ENCODE peak calls at places on chromosome 21, in six cellular contexts. Q is AG04450, V is GM12878, B is fibroblast of pulmonary artery, L is mammary epithelial cell, F is ovary. D is an unnamed sample.

GRCh38 chr21:31874817-31875216 is 2.0 kb downstream of the HUNK start:
- DNase-seq in Q (no peak), L (no peak), F (no peak), B (no peak), V (no peak), D (no peak)

GRCh38 chr21:25334046-25334730 is 273.1 kb downstream of the MRPL39 start:
- DNase-seq in Q (no peak), B (no peak), V (no peak), F (no peak), L (no peak), D (no peak)

GRCh38 chr21:32712043-32712442 is 15.8 kb downstream of the SYNJ1 start:
- DNase-seq in V (peak), F (no peak), Q (no peak), B (no peak), L (no peak), D (no peak)

GRCh38 chr21:32569261-32570230 is 15.8 kb downstream of the TCP10L start:
- DNase-seq in L (peak), Q (peak), B (peak), F (peak), V (peak), D (peak)

GRCh38 chr21:19810779-19811178 is 1187.4 kb upstream of the NCAM2 start:
- DNase-seq in F (no peak), L (no peak), Q (no peak), V (no peak), B (peak), D (no peak)

GRCh38 chr21:35349378-35350080 is 300.4 kb upstream of the RUNX1 start:
- DNase-seq in V (no peak), Q (no peak), B (peak), F (no peak), L (no peak), D (peak)

GRCh38 chr21:33478858-33479678 is 706 bp downstream of the TMEM50B start:
- DNase-seq in L (peak), F (peak), B (peak), V (no peak), Q (no peak), D (peak)

GRCh38 chr21:33541756-33542639 is at the start of gene GART:
- DNase-seq in Q (no peak), B (peak), V (peak), F (peak), L (peak), D (peak)

GRCh38 chr21:34544032-34544496 is 32.1 kb upstream of the KCNE1 start:
- DNase-seq in L (peak), F (no peak), Q (no peak), B (peak), V (no peak), D (peak)

GRCh38 chr21:14581902-14582457 is 35.9 kb upstream of the SAMSN1 start:
- DNase-seq in L (no peak), B (no peak), F (no peak), Q (no peak), V (no peak), D (no peak)

GRCh38 chr21:34073749-34074282 is 438 bp downstream of the MRPS6 start:
- DNase-seq in B (peak), L (no peak), V (no peak), F (peak), Q (no peak), D (no peak)

GRCh38 chr21:32653326-32653901 is 41.2 kb upstream of the CFAP298 start:
- DNase-seq in L (peak), V (no peak), Q (no peak), B (peak), F (no peak), D (no peak)

GRCh38 chr21:34808569-34809204 is 139.9 kb downstream of the CLIC6 start:
- DNase-seq in Q (peak), B (peak), L (peak), F (peak), V (no peak), D (peak)

GRCh38 chr21:14751011-14751410 is 204.9 kb upstream of the SAMSN1 start:
- DNase-seq in F (no peak), V (no peak), B (no peak), Q (no peak), L (no peak), D (no peak)

GRCh38 chr21:33042812-33043211 is 17.1 kb downstream of the OLIG2 start:
- DNase-seq in V (no peak), L (peak), F (no peak), Q (peak), B (peak), D (peak)

GRCh38 chr21:25626752-25627151 is 12.3 kb upstream of the JAM2 start:
- DNase-seq in B (peak), V (no peak), Q (no peak), F (no peak), L (no peak), D (no peak)

GRCh38 chr21:26089730-26090129 is 80.8 kb downstream of the APP start:
- DNase-seq in B (no peak), F (no peak), L (no peak), Q (no peak), V (no peak), D (no peak)

GRCh38 chr21:33039542-33039941 is 13.8 kb downstream of the OLIG2 start:
- DNase-seq in F (no peak), B (no peak), V (no peak), L (no peak), Q (no peak), D (no peak)

GRCh38 chr21:35366348-35367085 is 317.4 kb upstream of the RUNX1 start:
- DNase-seq in F (no peak), V (no peak), B (peak), Q (no peak), L (no peak), D (peak)

GRCh38 chr21:35153671-35154070 is 104.6 kb upstream of the RUNX1 start:
- DNase-seq in B (no peak), Q (no peak), L (no peak), V (no peak), F (no peak), D (no peak)

GRCh38 chr21:33443174-33443573 is 36.6 kb downstream of the TMEM50B start:
- DNase-seq in L (no peak), V (no peak), B (no peak), F (no peak), Q (no peak), D (no peak)

GRCh38 chr21:32020551-32020950 is 147.7 kb downstream of the HUNK start:
- DNase-seq in Q (no peak), V (no peak), B (no peak), L (no peak), F (no peak), D (no peak)

GRCh38 chr21:32021319-32022027 is 148.7 kb downstream of the HUNK start:
- DNase-seq in F (no peak), B (no peak), L (no peak), V (no peak), Q (no peak), D (no peak)

GRCh38 chr21:14833221-14833620 is 231.6 kb downstream of the NRIP1 start:
- DNase-seq in V (no peak), L (no peak), B (no peak), Q (no peak), F (no peak), D (no peak)

DNA sequence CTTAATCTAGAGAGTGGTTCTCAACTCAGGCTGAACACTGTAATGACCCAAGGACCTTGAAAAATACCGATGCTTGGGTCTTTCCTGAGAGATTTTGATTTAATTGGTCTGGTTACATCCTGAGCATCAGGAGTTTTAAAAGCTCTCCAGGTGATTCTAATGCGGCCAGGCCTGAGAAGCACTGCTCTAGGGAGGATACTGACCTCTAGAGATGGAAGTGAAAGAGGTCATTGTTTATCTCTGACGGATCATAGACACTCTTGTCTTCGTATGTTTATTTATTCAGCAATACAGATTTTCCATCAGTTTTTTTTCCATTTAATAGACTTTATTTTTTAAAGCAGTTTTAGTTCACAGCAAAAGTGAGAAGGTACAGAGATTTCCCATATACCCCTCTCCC is 54.5 kb upstream of the IGSF5 start:
- DNase-seq in Q (no peak), B (no peak), L (no peak), F (no peak), V (no peak), D (no peak)
- TF ChIP-seq CTCF in Q (no peak), B (no peak), L (no peak), F (no peak), V (no peak), D (no peak)

GRCh38 chr21:30463713-30464112 is 16.5 kb downstream of the KRTAP19-1 start:
- DNase-seq in V (no peak), B (no peak), Q (no peak), L (peak), F (no peak), D (no peak)
- TF ChIP-seq CTCF in V (peak), B (peak), Q (no peak), L (peak), F (no peak), D (peak)

GRCh38 chr21:44461438-44462089 is 6.3 kb downstream of the LRRC3 start:
- DNase-seq in L (no peak), F (no peak), B (no peak), V (no peak), Q (no peak), D (no peak)
- TF ChIP-seq CTCF in L (no peak), F (no peak), B (no peak), V (no peak), Q (no peak), D (peak)

DNA sequence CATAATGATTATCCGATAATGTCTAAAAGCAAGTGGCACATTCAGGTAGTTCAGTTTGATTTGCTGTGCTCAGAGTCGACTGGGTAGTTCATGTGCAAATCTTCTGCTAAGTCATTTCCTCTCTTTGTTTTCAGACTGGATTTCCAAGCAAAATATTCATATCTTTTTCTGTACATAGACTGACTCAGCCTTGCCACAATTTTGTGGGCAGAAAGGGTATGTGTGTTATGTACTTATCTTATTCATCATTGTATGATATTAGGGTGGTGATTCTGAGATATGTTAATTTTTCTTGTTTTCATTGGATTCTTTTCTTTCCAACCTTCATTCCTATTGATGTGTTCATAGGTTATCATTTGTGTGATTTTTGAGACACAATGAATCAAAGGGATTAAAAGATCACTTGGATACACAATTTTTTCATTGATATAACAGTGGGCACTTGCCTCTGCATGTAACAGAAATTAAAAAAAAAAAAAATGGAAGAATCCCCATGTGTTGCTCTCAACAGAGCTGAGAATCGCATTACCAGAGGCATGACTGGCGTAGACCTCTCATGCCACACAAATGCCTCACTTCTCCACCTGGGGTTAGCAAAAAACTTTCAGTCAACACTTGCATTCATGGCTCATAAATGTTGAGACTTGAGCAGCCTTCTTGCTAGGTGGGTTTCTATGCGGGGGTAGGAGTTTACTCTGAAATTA is 355.5 kb downstream of the LTN1 start:
- DNase-seq in B (peak), F (no peak), V (no peak), L (peak), Q (peak), D (peak)
- TF ChIP-seq CTCF in B (no peak), F (no peak), V (no peak), L (no peak), Q (no peak), D (no peak)

DNA sequence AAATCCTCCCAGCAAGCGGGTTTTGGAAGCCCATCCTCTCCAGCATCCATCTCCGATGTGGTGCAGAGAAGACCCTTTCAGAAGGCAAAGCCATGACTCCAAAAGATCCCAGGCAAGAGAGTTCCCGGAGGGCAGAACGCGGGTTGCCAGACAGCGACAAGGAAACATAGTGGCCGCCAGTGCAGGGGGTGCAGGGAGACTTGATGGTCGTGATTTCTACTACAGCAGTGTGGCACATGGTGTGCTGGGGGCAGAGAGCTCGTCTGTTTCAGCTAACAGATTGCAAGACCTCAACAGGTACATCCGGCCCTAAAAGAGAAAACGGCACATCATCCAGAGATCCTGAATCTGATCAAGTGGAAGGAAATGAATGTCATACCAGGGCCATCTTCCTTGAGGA is 74.3 kb downstream of the HLCS start:
- DNase-seq in F (no peak), V (no peak), Q (no peak), L (no peak), B (no peak), D (no peak)
- TF ChIP-seq CTCF in F (no peak), V (no peak), Q (no peak), L (no peak), B (no peak), D (no peak)

DNA sequence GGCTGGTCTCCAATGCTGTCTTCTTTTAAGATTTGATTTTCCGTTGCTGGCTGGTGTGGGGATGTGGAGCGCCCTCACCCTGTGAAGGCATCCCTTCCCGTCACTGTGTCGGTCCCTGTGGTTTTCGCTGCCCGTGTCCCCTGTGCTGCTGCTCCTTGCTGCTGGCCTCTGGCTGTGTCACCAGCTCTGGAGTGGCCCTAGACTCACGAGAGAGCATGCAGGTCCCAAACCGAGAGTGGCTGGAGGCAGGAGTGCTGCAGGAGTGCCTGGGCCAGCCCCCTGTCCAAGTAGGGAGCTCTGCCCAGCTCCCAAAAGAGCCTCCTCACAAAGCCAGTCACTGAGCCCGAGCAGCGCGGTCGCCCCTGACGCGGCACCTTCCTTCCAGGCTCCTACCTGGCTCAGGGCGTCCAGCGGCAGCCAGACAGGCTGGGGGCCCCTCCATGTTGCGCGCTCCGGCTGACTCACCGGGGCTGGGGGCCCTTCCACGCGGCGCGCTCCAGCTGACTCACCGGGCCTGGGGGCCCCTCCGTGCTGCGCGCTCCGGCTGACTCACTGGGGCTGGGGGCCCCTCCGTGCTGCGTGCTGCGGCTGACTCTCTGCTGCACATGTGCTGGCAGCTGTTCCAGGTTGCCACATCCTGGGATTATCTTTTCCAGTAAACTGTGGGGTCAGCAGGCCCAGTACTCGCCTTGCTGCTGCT is 106.7 kb upstream of the COL6A1 start:
- DNase-seq in F (peak), L (no peak), B (peak), V (no peak), Q (peak), D (peak)
- TF ChIP-seq CTCF in F (no peak), L (no peak), B (no peak), V (no peak), Q (no peak), D (no peak)

DNA sequence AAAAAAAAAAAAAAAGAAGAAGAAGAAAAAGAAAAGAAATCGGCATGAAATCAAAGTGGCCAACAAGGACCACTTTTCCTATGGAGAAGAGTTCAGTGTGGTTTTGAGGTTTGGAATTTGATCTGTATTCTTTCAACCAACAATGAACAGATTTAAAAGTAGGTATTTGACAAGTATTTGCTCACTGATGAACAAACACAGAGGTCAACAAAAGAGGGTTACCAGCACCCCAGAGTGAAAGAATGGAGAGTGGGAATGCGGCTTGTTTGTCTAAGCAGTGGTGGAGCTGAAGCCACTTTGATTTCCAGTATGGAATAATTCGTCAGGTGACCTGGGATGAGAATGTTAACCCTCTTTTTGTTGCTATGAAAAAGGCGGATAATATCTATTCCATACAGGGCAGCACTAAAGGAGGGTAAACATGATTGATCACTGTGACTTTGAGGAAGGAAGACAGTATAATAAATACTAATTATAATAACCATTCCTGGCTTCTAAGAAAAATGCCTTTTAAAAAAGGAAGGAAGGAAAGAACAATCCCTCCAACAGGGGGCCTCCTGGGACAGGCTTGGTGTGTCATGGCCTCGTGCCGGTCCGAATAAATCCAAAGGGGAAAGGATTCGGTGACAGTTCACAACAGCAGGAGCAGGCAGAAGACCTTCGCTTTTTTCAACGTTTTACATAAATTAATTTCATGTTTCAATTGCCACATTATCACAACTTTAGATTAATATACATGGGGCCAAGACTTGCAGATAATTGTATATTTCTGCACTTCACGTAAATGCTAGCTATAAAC is 37.2 kb upstream of the SIM2 start:
- DNase-seq in B (peak), V (no peak), Q (no peak), F (no peak), L (no peak), D (peak)
- TF ChIP-seq CTCF in B (peak), V (no peak), Q (peak), F (no peak), L (peak), D (peak)

GRCh38 chr21:42495027-42495426 is 997 bp downstream of the RSPH1 start:
- DNase-seq in Q (no peak), B (no peak), L (no peak), V (no peak), F (no peak), D (no peak)

GRCh38 chr21:42496839-42497202 is 797 bp upstream of the RSPH1 start:
- DNase-seq in Q (no peak), B (no peak), F (peak), L (no peak), V (no peak), D (no peak)

GRCh38 chr21:42496120-42496838 is at the start of gene RSPH1:
- DNase-seq in L (peak), B (peak), V (peak), Q (peak), F (peak), D (peak)

GRCh38 chr21:42498012-42498411 is 2.0 kb upstream of the RSPH1 start:
- DNase-seq in V (no peak), F (no peak), B (no peak), L (no peak), Q (no peak), D (no peak)

GRCh38 chr21:42495765-42496119 is 282 bp downstream of the RSPH1 start:
- DNase-seq in Q (no peak), L (no peak), F (no peak), V (no peak), B (peak), D (no peak)
- TF ChIP-seq CTCF in Q (no peak), L (no peak), F (peak), V (no peak), B (no peak), D (no peak)

GRCh38 chr21:37909936-37910335 is 6.3 kb downstream of the KCNJ6 start:
- DNase-seq in Q (no peak), V (no peak), F (no peak), L (no peak), B (no peak), D (no peak)
- TF ChIP-seq CTCF in Q (peak), V (no peak), F (no peak), L (peak), B (no peak), D (no peak)

DNA sequence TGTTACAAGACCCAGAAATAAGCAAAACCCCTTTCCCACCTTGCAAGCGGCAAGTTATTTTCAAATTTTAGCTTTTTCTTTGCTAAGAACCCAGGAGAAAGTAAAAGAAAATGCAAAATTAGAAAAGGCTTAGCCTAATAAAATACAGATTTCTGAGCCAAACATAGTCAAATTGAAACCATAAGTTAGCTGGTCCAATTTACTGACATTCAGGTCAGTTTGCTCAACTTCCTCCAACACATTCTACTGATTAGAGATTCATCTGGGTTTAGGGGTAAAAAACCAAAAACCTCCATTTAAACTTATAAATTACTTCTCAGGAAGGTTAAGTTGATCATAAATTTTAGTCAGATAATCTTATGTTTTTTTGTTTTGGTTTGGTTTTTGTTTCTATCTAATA is 701.8 kb upstream of the CXADR start:
- DNase-seq in B (no peak), Q (no peak), V (no peak), L (no peak), F (no peak), D (no peak)
- TF ChIP-seq CTCF in B (no peak), Q (no peak), V (no peak), L (no peak), F (no peak), D (no peak)

D was measured in HFFc6.